ENCODE peak calls at places on chromosomes 7 and 10, in five cellular contexts. H, K, C, L and G are unnamed samples. For H3K9me3, the result is how much of the 10 kb centered on the place peaks cover.

GRCh38 chr10:132058111-132058745 is 7.5 kb upstream of the JAKMIP3 start:
- DNase-seq in C (no peak), L (no peak), H (no peak), K (no peak), G (no peak)

GRCh38 chr10:12389154-12389734 is 39.9 kb downstream of the CAMK1D start:
- DNase-seq in L (no peak), H (no peak), C (no peak), K (no peak), G (no peak)

GRCh38 chr7:134693256-134693655 is 46.6 kb downstream of the BPGM start:
- DNase-seq in H (peak), C (no peak), L (peak), K (no peak), G (no peak)

GRCh38 chr10:46541017-46541661 is 15.3 kb downstream of the GPRIN2 start:
- DNase-seq in L (peak), H (peak), C (peak), K (peak), G (peak)

GRCh38 chr10:123522702-123523312 is 143.3 kb upstream of the GPR26 start:
- DNase-seq in H (no peak), K (no peak), C (no peak), L (no peak), G (no peak)

GRCh38 chr10:79411546-79412495 is 33.6 kb downstream of the ZCCHC24 start:
- DNase-seq in K (no peak), C (peak), H (peak), L (no peak), G (no peak)

GRCh38 chr10:132036887-132037675 is 28.7 kb upstream of the JAKMIP3 start:
- DNase-seq in C (peak), H (no peak), L (no peak), K (no peak), G (no peak)

GRCh38 chr7:29988391-29989256 is 977 bp downstream of the SCRN1 start:
- DNase-seq in H (peak), C (peak), L (peak), K (peak), G (no peak)

GRCh38 chr10:87510025-87510424 is 5.3 kb downstream of the MINPP1 start:
- DNase-seq in H (no peak), C (no peak), L (no peak), K (no peak), G (no peak)

GRCh38 chr7:1950066-1950622 is 280.1 kb downstream of the ELFN1 start:
- DNase-seq in C (no peak), K (no peak), L (no peak), H (peak), G (no peak)

GRCh38 chr7:50206521-50207250 is 97.8 kb upstream of the IKZF1 start:
- DNase-seq in K (peak), L (peak), C (no peak), H (no peak), G (no peak)

GRCh38 chr7:67343566-67343965 is 346.9 kb downstream of the TYW1 start:
- DNase-seq in H (peak), C (no peak), K (no peak), L (no peak), G (no peak)

GRCh38 chr10:102312683-102313082 is 67.4 kb downstream of the GBF1 start:
- DNase-seq in C (no peak), K (no peak), L (peak), H (no peak), G (no peak)

GRCh38 chr7:47671358-47671757 is 89.4 kb upstream of the TNS3 start:
- DNase-seq in K (no peak), L (no peak), C (no peak), H (no peak), G (no peak)

GRCh38 chr10:78185693-78186055 is 152.0 kb downstream of the RPS24 start:
- DNase-seq in K (no peak), H (no peak), L (no peak), C (no peak), G (no peak)

GRCh38 chr10:31635415-31636065 is 293.1 kb downstream of the ARHGAP12 start:
- DNase-seq in C (no peak), K (no peak), H (no peak), L (peak), G (no peak)

GRCh38 chr10:132859084-132859855 is 73.3 kb upstream of the NKX6-2 start:
- DNase-seq in L (no peak), K (no peak), C (peak), H (peak), G (no peak)

GRCh38 chr7:130844811-130845580 is 111.0 kb upstream of the KLF14 start:
- DNase-seq in H (no peak), L (peak), C (no peak), K (no peak), G (no peak)

GRCh38 chr7:30887464-30887872 is 24.2 kb upstream of the AQP1 start:
- DNase-seq in K (no peak), C (no peak), L (no peak), H (no peak), G (no peak)

GRCh38 chr7:44236333-44236728 is 35.6 kb downstream of the YKT6 start:
- DNase-seq in H (no peak), K (no peak), L (peak), C (no peak), G (no peak)

GRCh38 chr7:371119-371778 is 81.3 kb downstream of the FOXL3 start:
- DNase-seq in K (peak), H (peak), C (peak), L (no peak), G (no peak)

GRCh38 chr10:61975107-61975932 is 73.8 kb downstream of the ARID5B start:
- DNase-seq in L (peak), C (no peak), H (no peak), K (no peak), G (no peak)

GRCh38 chr7:28002638-28003037 is 178.0 kb downstream of the JAZF1 start:
- DNase-seq in C (no peak), H (no peak), L (peak), K (no peak), G (no peak)

GRCh38 chr7:56474271-56474670 is 358.1 kb upstream of the NUPR2 start:
- DNase-seq in K (no peak), H (no peak), C (no peak), L (no peak), G (no peak)

DNA sequence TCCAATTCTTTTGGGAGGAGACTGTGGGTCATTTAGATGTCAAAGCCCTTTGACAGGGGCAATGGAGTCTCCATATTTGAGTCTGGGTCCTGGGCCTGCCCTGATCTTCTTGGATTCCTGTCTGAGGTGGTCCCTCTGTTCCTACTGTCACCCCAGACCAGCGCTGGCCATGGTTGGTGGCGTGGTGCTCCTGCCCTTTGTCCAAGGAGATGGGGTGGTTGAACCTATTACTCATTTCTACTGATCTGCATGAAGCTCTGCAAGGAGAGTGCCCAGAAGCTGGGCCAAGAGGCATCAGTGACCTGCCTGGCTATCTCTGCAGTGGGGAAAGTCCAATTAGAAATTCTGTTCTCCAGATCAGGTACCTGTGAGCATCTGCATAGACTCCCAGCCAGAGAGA is 355.6 kb upstream of the NUPR2 start:
- DNase-seq in H (no peak), C (no peak), L (no peak), K (no peak), G (no peak)
- H3K9me3 ChIP-seq in H (half or more), C (under half), L (under half), K (under half), G (under half)

GRCh38 chr10:71948496-71949067 is 15.6 kb upstream of the CHST3 start:
- DNase-seq in C (no peak), H (no peak), L (no peak), K (no peak), G (no peak)

GRCh38 chr10:71941318-71941717 is 22.9 kb upstream of the CHST3 start:
- DNase-seq in H (no peak), K (no peak), L (no peak), C (no peak), G (no peak)

GRCh38 chr10:71950683-71951082 is 13.5 kb upstream of the CHST3 start:
- DNase-seq in H (no peak), L (no peak), K (no peak), C (no peak), G (no peak)

GRCh38 chr10:71946700-71947099 is 17.5 kb upstream of the CHST3 start:
- DNase-seq in C (no peak), L (no peak), K (no peak), H (no peak), G (no peak)

DNA sequence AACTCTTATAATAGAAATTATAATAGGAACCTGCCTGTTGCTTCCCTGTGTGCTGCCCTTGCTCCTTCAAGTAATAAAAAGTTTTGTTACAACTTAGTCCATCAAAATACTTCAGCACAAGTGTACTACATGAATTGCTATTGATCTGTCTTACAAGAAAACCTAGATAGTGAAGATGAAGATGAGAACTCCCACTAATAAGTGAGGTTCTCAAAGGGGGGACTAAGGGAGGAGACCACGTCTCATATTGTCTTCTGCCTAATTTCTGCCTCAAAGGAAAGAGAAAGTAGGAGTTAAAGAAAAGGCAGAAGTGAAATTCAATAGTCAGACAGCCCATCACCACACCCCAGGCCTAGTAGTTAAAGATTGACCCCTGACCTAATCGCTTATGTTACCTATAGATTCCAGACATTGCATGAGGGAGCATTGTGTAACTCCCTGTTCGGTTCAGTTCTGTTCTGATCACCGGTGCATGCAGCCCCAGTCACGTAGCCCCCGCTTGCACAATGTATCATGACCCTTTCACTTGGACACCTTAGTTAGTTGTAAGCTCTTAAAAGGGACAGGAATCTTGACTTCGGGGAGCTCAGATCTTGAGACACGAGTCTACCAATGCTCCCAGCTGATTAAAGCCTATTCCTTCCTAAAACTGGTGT is 18.2 kb upstream of the CHST3 start:
- DNase-seq in C (no peak), L (no peak), H (no peak), K (no peak), G (no peak)
- H3K9me3 ChIP-seq in C (under half), L (under half), H (under half), K (under half), G (under half)

GRCh38 chr10:74511051-74511450 is 315.3 kb upstream of the KAT6B start:
- DNase-seq in K (no peak), L (no peak), C (no peak), H (no peak), G (no peak)
- H3K9me3 ChIP-seq in K (under half), L (under half), C (under half), H (under half), G (under half)

DNA sequence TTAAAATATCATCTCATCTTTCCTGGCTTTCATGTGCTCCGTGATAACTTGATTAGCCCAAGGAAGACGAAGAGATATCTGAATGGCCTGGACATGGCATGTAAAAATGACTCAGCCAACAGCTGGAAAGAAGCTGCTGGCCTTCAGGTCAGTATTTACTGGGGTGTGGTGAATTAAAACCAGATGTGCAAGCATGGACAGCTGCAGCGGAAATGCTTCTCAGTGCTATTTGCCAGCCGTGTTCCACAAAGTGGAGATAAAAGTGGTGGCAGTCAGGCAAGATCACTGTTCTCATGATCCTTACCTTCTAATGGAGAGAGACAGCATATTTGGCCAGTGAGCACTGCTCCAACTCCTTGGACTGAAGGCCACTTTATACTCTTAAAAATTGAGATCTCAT is 203.1 kb upstream of the VSTM2A start:
- DNase-seq in L (peak), H (no peak), K (no peak), C (no peak), G (no peak)
- H3K9me3 ChIP-seq in L (under half), H (under half), K (under half), C (under half), G (under half)